ENCODE peak calls at places on chromosome 22, in nine cellular contexts. O is pancreas; L is colonic mucosa; Z is mammary epithelial cell; Q is lower lobe of right lung; X is A549; S is CD8-positive, alpha-beta T cell; H is endodermal cell; C is H9. I is an unnamed sample.

GRCh38 chr22:48765595-48765994 is 1062.1 kb downstream of the BRD1 start:
- DNase-seq in O (no peak), L (no peak), Z (no peak), Q (no peak), X (no peak), S (peak; percentile 21), H (peak; percentile 11), C (no peak), I (no peak)

GRCh38 chr22:43186272-43187170 is at the start of gene TTLL12:
- DNase-seq in O (peak; percentile 88), L (no peak), Z (peak; percentile 27), Q (peak; percentile 76), X (peak; percentile 36), S (peak; percentile 75), H (peak; percentile 85), C (peak; percentile 56), I (no peak)

GRCh38 chr22:44879301-44879680 is 126.9 kb downstream of the ARHGAP8 start:
- DNase-seq in O (peak; percentile 29), L (no peak), Z (no peak), Q (no peak), X (no peak), S (no peak), H (peak; percentile 38), C (peak; percentile 24), I (no peak)

GRCh38 chr22:36332623-36333331 is 55.0 kb downstream of the MYH9 start:
- DNase-seq in O (no peak), L (peak; percentile 77), Z (peak; percentile 96), Q (peak; percentile 61), X (peak; percentile 59), S (peak; percentile 69), H (peak; percentile 69), C (no peak), I (no peak)

GRCh38 chr22:23065495-23066122 is 4.7 kb upstream of the GNAZ start:
- DNase-seq in O (peak; percentile 22), L (no peak), Z (no peak), Q (peak; percentile 30), X (no peak), S (no peak), H (peak; percentile 29), C (peak; percentile 24), I (peak; percentile 87)

GRCh38 chr22:19430890-19431541 is 517 bp downstream of the HIRA start:
- DNase-seq in O (peak; percentile 88), L (peak; percentile 79), Z (peak; percentile 31), Q (peak; percentile 60), X (peak; percentile 26), S (peak; percentile 54), H (peak; percentile 77), C (peak; percentile 51), I (no peak)

GRCh38 chr22:50545522-50546325 is at the start of gene KLHDC7B:
- DNase-seq in O (no peak), L (no peak), Z (no peak), Q (peak; percentile 45), X (no peak), S (no peak), H (no peak), C (no peak), I (no peak)

GRCh38 chr22:36323182-36323854 is 64.4 kb downstream of the MYH9 start:
- DNase-seq in O (peak; percentile 37), L (no peak), Z (no peak), Q (peak; percentile 76), X (no peak), S (no peak), H (no peak), C (no peak), I (no peak)

GRCh38 chr22:45105281-45105700 is 58.4 kb upstream of the NUP50 start:
- DNase-seq in O (no peak), L (no peak), Z (peak; percentile 95), Q (no peak), X (peak; percentile 35), S (no peak), H (no peak), C (no peak), I (no peak)

GRCh38 chr22:30754971-30755759 is 60.5 kb downstream of the OSBP2 start:
- DNase-seq in O (no peak), L (peak; percentile 68), Z (peak; percentile 65), Q (no peak), X (peak; percentile 73), S (peak; percentile 62), H (peak; percentile 89), C (peak; percentile 73), I (no peak)

GRCh38 chr22:30078320-30079311 is 1.6 kb upstream of the HORMAD2 start:
- DNase-seq in O (no peak), L (no peak), Z (peak; percentile 38), Q (peak; percentile 64), X (no peak), S (no peak), H (peak; percentile 49), C (no peak), I (no peak)

GRCh38 chr22:29204617-29205183 is 996 bp upstream of the EMID1 start:
- DNase-seq in O (peak; percentile 30), L (no peak), Z (no peak), Q (no peak), X (no peak), S (no peak), H (no peak), C (no peak), I (no peak)

GRCh38 chr22:48574776-48575566 is 1252.7 kb downstream of the BRD1 start:
- DNase-seq in O (peak; percentile 75), L (peak; percentile 22), Z (peak; percentile 7), Q (peak; percentile 52), X (peak; percentile 67), S (no peak), H (peak; percentile 91), C (peak; percentile 82), I (no peak)

GRCh38 chr22:30947163-30947820 is 21.3 kb downstream of the MORC2 start:
- DNase-seq in O (no peak), L (no peak), Z (peak; percentile 93), Q (no peak), X (no peak), S (no peak), H (peak; percentile 76), C (no peak), I (peak; percentile 90)

GRCh38 chr22:48089601-48090331 is 1327.3 kb downstream of the TBC1D22A start:
- DNase-seq in O (no peak), L (peak; percentile 52), Z (no peak), Q (no peak), X (no peak), S (no peak), H (peak; percentile 43), C (no peak), I (no peak)

GRCh38 chr22:50192825-50193204 is 7.1 kb downstream of the TRABD start:
- DNase-seq in O (peak; percentile 80), L (no peak), Z (no peak), Q (no peak), X (no peak), S (peak; percentile 77), H (no peak), C (no peak), I (no peak)

GRCh38 chr22:24938741-24939341 is 7.7 kb downstream of the LHFPL7 start:
- DNase-seq in O (no peak), L (peak; percentile 48), Z (peak; percentile 48), Q (no peak), X (peak; percentile 42), S (no peak), H (peak; percentile 77), C (peak; percentile 55), I (no peak)

GRCh38 chr22:43819691-43820670 is 7.9 kb upstream of the EFCAB6 start:
- DNase-seq in O (no peak), L (no peak), Z (no peak), Q (no peak), X (no peak), S (no peak), H (no peak), C (peak; percentile 15), I (no peak)

DNA sequence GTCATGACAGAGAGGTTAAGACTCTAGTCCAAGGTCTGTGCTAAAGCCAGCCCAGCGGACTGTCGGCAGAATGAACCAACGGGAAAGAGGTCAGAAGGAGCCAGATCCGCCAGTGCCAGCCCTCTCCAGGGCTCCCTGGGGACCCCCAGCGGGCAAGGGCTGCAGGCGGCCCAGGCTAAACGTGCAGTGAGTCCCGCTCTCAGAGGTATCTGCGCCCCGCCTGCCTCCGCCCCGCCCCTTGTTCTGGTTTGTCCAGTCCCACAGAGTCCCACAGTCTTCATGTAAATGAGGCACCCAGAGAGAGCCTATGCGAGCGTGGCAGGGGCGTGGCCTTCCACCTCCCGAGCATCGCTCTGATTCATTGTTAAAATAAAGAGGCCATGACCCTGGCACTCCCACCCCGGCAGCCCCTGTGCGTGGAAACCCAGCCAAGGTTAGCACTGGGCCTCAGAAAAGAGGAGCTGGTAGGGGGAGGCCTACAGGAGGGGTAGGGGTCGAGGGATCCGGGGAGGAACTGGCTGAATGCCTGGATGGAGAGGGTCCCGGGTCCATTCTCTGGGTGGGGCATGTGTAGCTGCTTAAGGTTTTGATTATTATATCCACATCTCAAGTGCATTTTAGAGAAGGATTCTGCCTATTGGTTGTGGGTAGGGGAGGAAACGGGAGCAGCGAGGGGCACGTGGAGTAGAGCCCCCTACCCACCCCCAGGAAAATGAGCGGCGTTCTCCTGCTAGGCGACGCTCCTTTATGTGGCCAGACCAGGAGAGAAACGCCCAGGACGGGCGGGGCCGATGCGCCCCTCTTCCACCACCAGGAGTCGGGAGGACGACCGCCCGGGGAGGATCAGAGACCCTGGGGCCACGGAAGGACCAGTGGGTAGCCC is at the start of gene TRIOBP:
- DNase-seq in O (peak; percentile 97), L (peak; percentile 97), Z (peak; percentile 68), Q (peak; percentile 97), X (peak; percentile 87), S (peak; percentile 75), H (peak; percentile 100), C (peak; percentile 99), I (peak; percentile 98)
- TF ChIP-seq CTCF in O (no peak), L (peak; percentile 38), Z (peak; percentile 46), Q (peak; percentile 50), X (no peak), S (peak; percentile 46), H (peak; percentile 74), C (peak; percentile 63), I (peak; percentile 41)

GRCh38 chr22:21923163-21923561 is 29.5 kb downstream of the PPM1F start:
- DNase-seq in O (peak; percentile 65), L (no peak), Z (no peak), Q (no peak), X (no peak), S (no peak), H (no peak), C (no peak), I (no peak)
- H3K4me1 ChIP-seq in O (peaks cover 12% of the 10 kb centered on the region), L (no peaks in the 10 kb centered on the region), Z (no peaks in the 10 kb centered on the region), Q (no peaks in the 10 kb centered on the region), X (no peaks in the 10 kb centered on the region), S (no peaks in the 10 kb centered on the region), H (peaks cover 5% of the 10 kb centered on the region), C (peaks cover 12% of the 10 kb centered on the region), I (no peaks in the 10 kb centered on the region)

GRCh38 chr22:27879923-27880322 is 39.1 kb downstream of the PITPNB start:
- DNase-seq in O (no peak), L (no peak), Z (peak; percentile 30), Q (no peak), X (peak; percentile 45), S (no peak), H (peak; percentile 69), C (no peak), I (no peak)
- TF ChIP-seq CTCF in O (no peak), L (peak; percentile 42), Z (peak; percentile 69), Q (peak; percentile 47), X (peak; percentile 38), S (no peak), H (peak; percentile 86), C (peak; percentile 75), I (peak; percentile 68)

DNA sequence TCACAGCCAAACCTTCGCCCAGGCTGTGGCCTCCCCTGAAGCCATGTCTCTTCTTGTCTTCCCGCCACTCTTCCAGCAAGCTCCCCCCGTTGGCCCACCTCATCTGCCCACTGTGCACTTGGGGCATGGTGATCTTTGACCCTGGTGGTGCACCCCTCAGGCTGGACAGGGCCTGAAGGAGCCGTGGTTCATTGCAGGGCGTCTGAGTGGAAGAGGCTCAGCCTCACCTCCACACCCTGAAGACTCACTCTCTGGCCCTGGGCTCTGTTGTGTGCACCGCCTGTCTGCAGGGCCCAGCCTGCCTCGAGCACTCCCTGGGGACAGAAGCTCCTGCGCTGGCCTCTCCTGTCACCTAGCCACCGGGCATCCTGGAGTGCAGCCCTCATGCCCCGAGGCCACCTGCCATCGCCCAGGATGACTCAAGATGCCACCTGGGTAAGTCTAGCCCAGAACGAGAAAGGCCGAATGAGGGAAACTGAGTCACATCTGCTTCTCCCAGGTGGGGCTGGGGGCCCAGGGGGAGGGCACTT is 40.8 kb upstream of the PPARA start:
- DNase-seq in O (no peak), L (no peak), Z (no peak), Q (no peak), X (no peak), S (no peak), H (no peak), C (no peak), I (no peak)
- H3K4me1 ChIP-seq in O (peaks cover 61% of the 10 kb centered on the region), L (no peaks in the 10 kb centered on the region), Z (peaks cover 87% of the 10 kb centered on the region), Q (peaks cover 84% of the 10 kb centered on the region), X (peaks cover 99% of the 10 kb centered on the region), S (no peaks in the 10 kb centered on the region), H (no peaks in the 10 kb centered on the region), C (no peaks in the 10 kb centered on the region), I (peaks cover 96% of the 10 kb centered on the region)

I was measured in esophagus muscularis mucosa.